ENCODE peak calls at places on chromosomes 7 and 10, in seven cellular contexts. One of them, this sample, is unnamed.

GRCh38 chr10:72736176-72736795 is 44.3 kb downstream of the MCU start:
- DNase-seq in heart right ventricle: no peak
- DNase-seq in uterus: no peak
- DNase-seq in left lung: no peak
- DNase-seq in cardiac muscle cell: peak; percentile 87
- DNase-seq in CD8-positive, alpha-beta T cell: no peak
- DNase-seq in neuronal stem cell: no peak
- DNase-seq in this sample: no peak

GRCh38 chr7:26948617-26949118 is 84.3 kb upstream of the SKAP2 start:
- DNase-seq in cardiac muscle cell: no peak
- DNase-seq in neuronal stem cell: no peak
- DNase-seq in uterus: no peak
- DNase-seq in left lung: no peak
- DNase-seq in heart right ventricle: no peak
- DNase-seq in CD8-positive, alpha-beta T cell: no peak
- DNase-seq in this sample: no peak

GRCh38 chr10:99433378-99434020 is 3.1 kb upstream of the GOT1 start:
- DNase-seq in uterus: no peak
- DNase-seq in left lung: no peak
- DNase-seq in cardiac muscle cell: no peak
- DNase-seq in heart right ventricle: no peak
- DNase-seq in CD8-positive, alpha-beta T cell: no peak
- DNase-seq in neuronal stem cell: no peak
- DNase-seq in this sample: no peak

GRCh38 chr10:26861326-26861998 is 704 bp upstream of the ABI1 start:
- DNase-seq in left lung: no peak
- DNase-seq in cardiac muscle cell: no peak
- DNase-seq in uterus: no peak
- DNase-seq in neuronal stem cell: no peak
- DNase-seq in CD8-positive, alpha-beta T cell: no peak
- DNase-seq in heart right ventricle: no peak
- DNase-seq in this sample: no peak

GRCh38 chr10:44054046-44054445 is 330.9 kb downstream of the CXCL12 start:
- DNase-seq in heart right ventricle: no peak
- DNase-seq in left lung: no peak
- DNase-seq in uterus: no peak
- DNase-seq in cardiac muscle cell: no peak
- DNase-seq in neuronal stem cell: no peak
- DNase-seq in CD8-positive, alpha-beta T cell: no peak
- DNase-seq in this sample: no peak

GRCh38 chr7:77565917-77566316 is 28.8 kb downstream of the PTPN12 start:
- DNase-seq in heart right ventricle: no peak
- DNase-seq in left lung: no peak
- DNase-seq in CD8-positive, alpha-beta T cell: no peak
- DNase-seq in neuronal stem cell: no peak
- DNase-seq in cardiac muscle cell: peak; percentile 80
- DNase-seq in uterus: no peak
- DNase-seq in this sample: no peak

GRCh38 chr7:100799037-100799896 is 28.1 kb downstream of the EPHB4 start:
- DNase-seq in cardiac muscle cell: peak; percentile 82
- DNase-seq in neuronal stem cell: peak; percentile 39
- DNase-seq in heart right ventricle: peak; percentile 53
- DNase-seq in CD8-positive, alpha-beta T cell: peak; percentile 27
- DNase-seq in left lung: peak; percentile 72
- DNase-seq in uterus: peak; percentile 61
- DNase-seq in this sample: peak; percentile 77

GRCh38 chr7:108452707-108453106 is 3.5 kb downstream of the NRCAM start:
- DNase-seq in uterus: no peak
- DNase-seq in left lung: no peak
- DNase-seq in cardiac muscle cell: peak; percentile 65
- DNase-seq in heart right ventricle: no peak
- DNase-seq in neuronal stem cell: no peak
- DNase-seq in CD8-positive, alpha-beta T cell: no peak
- DNase-seq in this sample: no peak

GRCh38 chr7:142807855-142808460 is 37.2 kb downstream of the PRSS2 start:
- DNase-seq in CD8-positive, alpha-beta T cell: no peak
- DNase-seq in left lung: no peak
- DNase-seq in cardiac muscle cell: peak; percentile 30
- DNase-seq in neuronal stem cell: no peak
- DNase-seq in heart right ventricle: no peak
- DNase-seq in uterus: no peak
- DNase-seq in this sample: no peak

GRCh38 chr7:19110778-19111175 is 6.7 kb downstream of the TWIST1 start:
- DNase-seq in uterus: no peak
- DNase-seq in heart right ventricle: no peak
- DNase-seq in CD8-positive, alpha-beta T cell: no peak
- DNase-seq in neuronal stem cell: peak; percentile 29
- DNase-seq in cardiac muscle cell: no peak
- DNase-seq in left lung: no peak
- DNase-seq in this sample: no peak

GRCh38 chr7:2237109-2237602 is 4.4 kb upstream of the MAD1L1 start:
- DNase-seq in uterus: no peak
- DNase-seq in CD8-positive, alpha-beta T cell: no peak
- DNase-seq in neuronal stem cell: no peak
- DNase-seq in left lung: peak; percentile 90
- DNase-seq in heart right ventricle: no peak
- DNase-seq in cardiac muscle cell: no peak
- DNase-seq in this sample: peak; percentile 88

GRCh38 chr10:12617205-12618175 is 268.1 kb downstream of the CAMK1D start:
- DNase-seq in uterus: no peak
- DNase-seq in heart right ventricle: no peak
- DNase-seq in cardiac muscle cell: no peak
- DNase-seq in CD8-positive, alpha-beta T cell: no peak
- DNase-seq in left lung: no peak
- DNase-seq in neuronal stem cell: no peak
- DNase-seq in this sample: no peak

GRCh38 chr7:152872061-152872744 is 112.7 kb downstream of the ACTR3B start:
- DNase-seq in left lung: peak; percentile 15
- DNase-seq in CD8-positive, alpha-beta T cell: no peak
- DNase-seq in cardiac muscle cell: no peak
- DNase-seq in uterus: no peak
- DNase-seq in heart right ventricle: no peak
- DNase-seq in neuronal stem cell: no peak
- DNase-seq in this sample: no peak

GRCh38 chr7:116834815-116835533 is 27.4 kb upstream of the CAPZA2 start:
- DNase-seq in left lung: no peak
- DNase-seq in uterus: no peak
- DNase-seq in neuronal stem cell: no peak
- DNase-seq in heart right ventricle: no peak
- DNase-seq in cardiac muscle cell: peak; percentile 31
- DNase-seq in CD8-positive, alpha-beta T cell: no peak
- DNase-seq in this sample: no peak

GRCh38 chr7:103718482-103719415 is 270.7 kb downstream of the RELN start:
- DNase-seq in left lung: no peak
- DNase-seq in CD8-positive, alpha-beta T cell: no peak
- DNase-seq in cardiac muscle cell: peak; percentile 12
- DNase-seq in uterus: no peak
- DNase-seq in heart right ventricle: no peak
- DNase-seq in neuronal stem cell: no peak
- DNase-seq in this sample: no peak

GRCh38 chr7:91634485-91635177 is 245.9 kb downstream of the MTERF1 start:
- DNase-seq in uterus: no peak
- DNase-seq in heart right ventricle: no peak
- DNase-seq in neuronal stem cell: no peak
- DNase-seq in CD8-positive, alpha-beta T cell: no peak
- DNase-seq in cardiac muscle cell: no peak
- DNase-seq in left lung: no peak
- DNase-seq in this sample: no peak

GRCh38 chr10:78507761-78508160 is 474.1 kb downstream of the RPS24 start:
- DNase-seq in CD8-positive, alpha-beta T cell: no peak
- DNase-seq in heart right ventricle: no peak
- DNase-seq in cardiac muscle cell: no peak
- DNase-seq in uterus: no peak
- DNase-seq in left lung: no peak
- DNase-seq in neuronal stem cell: no peak
- DNase-seq in this sample: no peak

GRCh38 chr10:33812586-33812985 is 478.1 kb upstream of the NRP1 start:
- DNase-seq in left lung: no peak
- DNase-seq in neuronal stem cell: no peak
- DNase-seq in uterus: no peak
- DNase-seq in CD8-positive, alpha-beta T cell: no peak
- DNase-seq in cardiac muscle cell: no peak
- DNase-seq in heart right ventricle: no peak
- DNase-seq in this sample: no peak

GRCh38 chr7:106603300-106603699 is 57.7 kb downstream of the CCDC71L start:
- DNase-seq in neuronal stem cell: no peak
- DNase-seq in CD8-positive, alpha-beta T cell: no peak
- DNase-seq in heart right ventricle: no peak
- DNase-seq in uterus: no peak
- DNase-seq in cardiac muscle cell: no peak
- DNase-seq in left lung: no peak
- DNase-seq in this sample: no peak

GRCh38 chr10:72242675-72243074 is 26.6 kb upstream of the ASCC1 start:
- DNase-seq in heart right ventricle: peak; percentile 50
- DNase-seq in uterus: peak; percentile 72
- DNase-seq in neuronal stem cell: no peak
- DNase-seq in left lung: peak; percentile 71
- DNase-seq in CD8-positive, alpha-beta T cell: no peak
- DNase-seq in cardiac muscle cell: peak; percentile 98
- DNase-seq in this sample: peak; percentile 69

GRCh38 chr7:32147909-32148308 is 77.7 kb upstream of the PDE1C start:
- DNase-seq in left lung: no peak
- DNase-seq in neuronal stem cell: no peak
- DNase-seq in uterus: no peak
- DNase-seq in heart right ventricle: no peak
- DNase-seq in CD8-positive, alpha-beta T cell: no peak
- DNase-seq in cardiac muscle cell: no peak
- DNase-seq in this sample: no peak

GRCh38 chr7:45456747-45457146 is 117.4 kb upstream of the ADCY1 start:
- DNase-seq in uterus: no peak
- DNase-seq in cardiac muscle cell: peak; percentile 12
- DNase-seq in heart right ventricle: no peak
- DNase-seq in neuronal stem cell: no peak
- DNase-seq in left lung: no peak
- DNase-seq in CD8-positive, alpha-beta T cell: no peak
- DNase-seq in this sample: no peak

GRCh38 chr10:32156031-32156495 is 99.8 kb upstream of the KIF5B start:
- DNase-seq in cardiac muscle cell: no peak
- DNase-seq in left lung: no peak
- DNase-seq in heart right ventricle: no peak
- DNase-seq in CD8-positive, alpha-beta T cell: no peak
- DNase-seq in neuronal stem cell: no peak
- DNase-seq in uterus: no peak
- DNase-seq in this sample: no peak

GRCh38 chr10:25978771-25979170 is 44.7 kb downstream of the MYO3A start:
- DNase-seq in cardiac muscle cell: no peak
- DNase-seq in neuronal stem cell: no peak
- DNase-seq in left lung: no peak
- DNase-seq in CD8-positive, alpha-beta T cell: no peak
- DNase-seq in heart right ventricle: no peak
- DNase-seq in uterus: no peak
- DNase-seq in this sample: no peak

GRCh38 chr7:30474893-30475292 is 3.7 kb downstream of the NOD1 start:
- DNase-seq in cardiac muscle cell: peak; percentile 97
- DNase-seq in left lung: no peak
- DNase-seq in CD8-positive, alpha-beta T cell: no peak
- DNase-seq in uterus: no peak
- DNase-seq in neuronal stem cell: no peak
- DNase-seq in heart right ventricle: no peak
- DNase-seq in this sample: no peak

GRCh38 chr7:135326636-135327280 is 93.1 kb downstream of the STRA8 start:
- DNase-seq in neuronal stem cell: no peak
- DNase-seq in cardiac muscle cell: peak; percentile 56
- DNase-seq in left lung: no peak
- DNase-seq in CD8-positive, alpha-beta T cell: no peak
- DNase-seq in uterus: no peak
- DNase-seq in heart right ventricle: no peak
- DNase-seq in this sample: no peak

GRCh38 chr10:106615081-106615480 is 549.4 kb downstream of the SORCS1 start:
- DNase-seq in neuronal stem cell: no peak
- DNase-seq in heart right ventricle: no peak
- DNase-seq in left lung: no peak
- DNase-seq in cardiac muscle cell: peak; percentile 79
- DNase-seq in CD8-positive, alpha-beta T cell: no peak
- DNase-seq in uterus: no peak
- DNase-seq in this sample: no peak

GRCh38 chr7:75010036-75010435 is 45.5 kb downstream of the CASTOR2 start:
- DNase-seq in uterus: no peak
- DNase-seq in CD8-positive, alpha-beta T cell: no peak
- DNase-seq in heart right ventricle: no peak
- DNase-seq in cardiac muscle cell: no peak
- DNase-seq in left lung: no peak
- DNase-seq in neuronal stem cell: no peak
- DNase-seq in this sample: no peak

GRCh38 chr7:128014864-128015263 is 16.4 kb downstream of the LRRC4 start:
- DNase-seq in neuronal stem cell: no peak
- DNase-seq in CD8-positive, alpha-beta T cell: no peak
- DNase-seq in uterus: no peak
- DNase-seq in left lung: no peak
- DNase-seq in heart right ventricle: no peak
- DNase-seq in cardiac muscle cell: no peak
- DNase-seq in this sample: no peak

GRCh38 chr10:95508730-95509129 is 52.4 kb downstream of the SORBS1 start:
- DNase-seq in CD8-positive, alpha-beta T cell: no peak
- DNase-seq in uterus: peak; percentile 50
- DNase-seq in cardiac muscle cell: peak; percentile 65
- DNase-seq in heart right ventricle: no peak
- DNase-seq in left lung: no peak
- DNase-seq in neuronal stem cell: peak; percentile 37
- DNase-seq in this sample: no peak
- H3K4me3 ChIP-seq in CD8-positive, alpha-beta T cell: no peak overlapping the region
- H3K4me3 ChIP-seq in uterus: no peak overlapping the region
- H3K4me3 ChIP-seq in cardiac muscle cell: no peak overlapping the region
- H3K4me3 ChIP-seq in heart right ventricle: peak overlapping the region; percentile 28
- H3K4me3 ChIP-seq in left lung: no peak overlapping the region
- H3K4me3 ChIP-seq in neuronal stem cell: no peak overlapping the region
- H3K4me3 ChIP-seq in this sample: no peak overlapping the region

DNA sequence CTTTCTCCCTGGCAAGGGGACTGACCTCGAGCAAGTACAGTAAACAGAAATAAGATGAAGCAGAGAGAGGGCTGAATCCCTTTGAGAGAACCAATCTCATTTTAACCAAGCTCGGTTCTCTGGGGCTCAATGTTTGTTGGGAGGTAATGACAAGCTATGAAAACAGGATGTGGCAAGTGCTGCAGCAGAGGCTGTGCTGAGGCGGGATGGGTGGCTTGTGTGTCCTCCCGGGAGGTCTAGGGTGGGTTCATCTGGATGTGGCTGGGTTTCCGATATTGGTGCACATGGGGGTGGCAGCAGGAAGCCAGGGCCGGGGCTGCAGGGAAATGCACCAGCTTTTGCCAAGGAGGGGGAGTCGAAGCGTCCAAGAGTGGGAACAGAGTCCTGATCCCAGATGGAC is 84.5 kb downstream of the AOAH start:
- DNase-seq in CD8-positive, alpha-beta T cell: peak; percentile 49
- DNase-seq in neuronal stem cell: no peak
- DNase-seq in heart right ventricle: no peak
- DNase-seq in left lung: no peak
- DNase-seq in uterus: no peak
- DNase-seq in cardiac muscle cell: no peak
- DNase-seq in this sample: no peak
- H3K4me1 ChIP-seq in CD8-positive, alpha-beta T cell: peaks cover 75% of the 10 kb centered on the region
- H3K4me1 ChIP-seq in neuronal stem cell: peaks cover 14% of the 10 kb centered on the region
- H3K4me1 ChIP-seq in heart right ventricle: no peaks in the 10 kb centered on the region
- H3K4me1 ChIP-seq in left lung: no peaks in the 10 kb centered on the region
- H3K4me1 ChIP-seq in uterus: no peaks in the 10 kb centered on the region
- H3K4me1 ChIP-seq in cardiac muscle cell: no peaks in the 10 kb centered on the region
- H3K4me1 ChIP-seq in this sample: no peaks in the 10 kb centered on the region

GRCh38 chr10:28542728-28543127 is 9.8 kb downstream of the WAC start:
- DNase-seq in uterus: no peak
- DNase-seq in cardiac muscle cell: no peak
- DNase-seq in heart right ventricle: no peak
- DNase-seq in CD8-positive, alpha-beta T cell: no peak
- DNase-seq in left lung: no peak
- DNase-seq in neuronal stem cell: no peak
- DNase-seq in this sample: no peak
- H3K4me3 ChIP-seq in uterus: no peak overlapping the region
- H3K4me3 ChIP-seq in cardiac muscle cell: no peak overlapping the region
- H3K4me3 ChIP-seq in heart right ventricle: no peak overlapping the region
- H3K4me3 ChIP-seq in CD8-positive, alpha-beta T cell: no peak overlapping the region
- H3K4me3 ChIP-seq in left lung: no peak overlapping the region
- H3K4me3 ChIP-seq in neuronal stem cell: no peak overlapping the region
- H3K4me3 ChIP-seq in this sample: no peak overlapping the region

GRCh38 chr10:122013311-122013780 is 24.4 kb downstream of the TACC2 start:
- DNase-seq in heart right ventricle: peak; percentile 15
- DNase-seq in uterus: no peak
- DNase-seq in neuronal stem cell: no peak
- DNase-seq in left lung: no peak
- DNase-seq in CD8-positive, alpha-beta T cell: no peak
- DNase-seq in cardiac muscle cell: no peak
- DNase-seq in this sample: no peak
- H3K4me1 ChIP-seq in heart right ventricle: peaks cover 27% of the 10 kb centered on the region
- H3K4me1 ChIP-seq in uterus: no peaks in the 10 kb centered on the region
- H3K4me1 ChIP-seq in neuronal stem cell: peaks cover under 1% of the 10 kb centered on the region
- H3K4me1 ChIP-seq in left lung: no peaks in the 10 kb centered on the region
- H3K4me1 ChIP-seq in CD8-positive, alpha-beta T cell: no peaks in the 10 kb centered on the region
- H3K4me1 ChIP-seq in cardiac muscle cell: no peaks in the 10 kb centered on the region
- H3K4me1 ChIP-seq in this sample: no peaks in the 10 kb centered on the region

This sample was measured in lower lobe of right lung.